ENCODE peak calls at places on chromosomes 3 and 15, in four cellular contexts. M, W, F and P are unnamed samples. For H3K4me1, the result is how much of the 10 kb centered on the place peaks cover.

GRCh38 chr3:94626599-94626998 is 563.7 kb downstream of the NSUN3 start:
- DNase-seq in M (no peak), W (peak), F (no peak), P (no peak)

GRCh38 chr3:123559040-123559861 is 25.6 kb downstream of the HACD2 start:
- DNase-seq in M (peak), W (peak), F (no peak), P (no peak)

GRCh38 chr3:111924283-111924682 is 54.5 kb upstream of the ABHD10 start:
- DNase-seq in M (peak), W (peak), F (peak), P (peak)

GRCh38 chr3:156751461-156752025 is 74.6 kb upstream of the LEKR1 start:
- DNase-seq in M (peak), W (peak), F (no peak), P (no peak)

GRCh38 chr3:42708611-42709151 is 6.1 kb upstream of the HHATL start:
- DNase-seq in M (no peak), W (no peak), F (peak), P (no peak)

GRCh38 chr3:134260984-134261383 is 10.3 kb upstream of the RYK start:
- DNase-seq in M (no peak), W (no peak), F (no peak), P (no peak)

GRCh38 chr15:74642724-74643367 is 27.2 kb downstream of the CLK3 start:
- DNase-seq in M (no peak), W (no peak), F (no peak), P (no peak)

GRCh38 chr15:51223771-51224229 is 114.6 kb downstream of the CYP19A1 start:
- DNase-seq in M (no peak), W (peak), F (no peak), P (no peak)

GRCh38 chr15:49809894-49810594 is 189.2 kb downstream of the DTWD1 start:
- DNase-seq in M (no peak), W (no peak), F (no peak), P (no peak)

GRCh38 chr15:29765234-29765841 is 56.9 kb downstream of the TJP1 start:
- DNase-seq in M (no peak), W (no peak), F (no peak), P (no peak)

GRCh38 chr15:78993257-78993930 is 48.5 kb upstream of the CTSH start:
- DNase-seq in M (no peak), W (no peak), F (no peak), P (no peak)

GRCh38 chr15:27473846-27474245 is 502.9 kb downstream of the GABRG3 start:
- DNase-seq in M (no peak), W (no peak), F (no peak), P (no peak)
- H3K4me1 ChIP-seq in M (under half), W (under half), F (under half), P (under half)

GRCh38 chr3:31959951-31960792 is 20.9 kb downstream of the OSBPL10 start:
- DNase-seq in M (no peak), W (no peak), F (no peak), P (peak)
- H3K4me3 ChIP-seq in M (peak), W (peak), F (no peak), P (no peak)

GRCh38 chr3:40845447-40845846 is 320.7 kb downstream of the ZNF621 start:
- DNase-seq in M (no peak), W (peak), F (no peak), P (no peak)
- H3K4me1 ChIP-seq in M (under half), W (under half), F (under half), P (under half)

GRCh38 chr15:38072007-38072506 is 137.6 kb downstream of the TMCO5A start:
- DNase-seq in M (no peak), W (no peak), F (no peak), P (peak)

GRCh38 chr15:38075466-38075865 is 141.0 kb downstream of the TMCO5A start:
- DNase-seq in M (no peak), W (peak), F (no peak), P (no peak)

GRCh38 chr15:38073278-38073930 is 139.0 kb downstream of the TMCO5A start:
- DNase-seq in M (peak), W (no peak), F (peak), P (peak)

GRCh38 chr15:38072507-38073277 is 138.3 kb downstream of the TMCO5A start:
- DNase-seq in M (peak), W (peak), F (peak), P (peak)

GRCh38 chr15:38074029-38074428 is 139.6 kb downstream of the TMCO5A start:
- DNase-seq in M (no peak), W (no peak), F (no peak), P (peak)
- H3K4me3 ChIP-seq in M (no peak), W (no peak), F (no peak), P (no peak)

GRCh38 chr3:152313430-152313829 is 44.7 kb downstream of the MBNL1 start:
- DNase-seq in M (no peak), W (no peak), F (no peak), P (no peak)

GRCh38 chr3:152307829-152308474 is 39.2 kb downstream of the MBNL1 start:
- DNase-seq in M (no peak), W (no peak), F (no peak), P (peak)

GRCh38 chr3:152308475-152308844 is 39.7 kb downstream of the MBNL1 start:
- DNase-seq in M (no peak), W (no peak), F (no peak), P (no peak)

GRCh38 chr3:152309031-152309430 is 40.3 kb downstream of the MBNL1 start:
- DNase-seq in M (no peak), W (peak), F (no peak), P (no peak)

DNA sequence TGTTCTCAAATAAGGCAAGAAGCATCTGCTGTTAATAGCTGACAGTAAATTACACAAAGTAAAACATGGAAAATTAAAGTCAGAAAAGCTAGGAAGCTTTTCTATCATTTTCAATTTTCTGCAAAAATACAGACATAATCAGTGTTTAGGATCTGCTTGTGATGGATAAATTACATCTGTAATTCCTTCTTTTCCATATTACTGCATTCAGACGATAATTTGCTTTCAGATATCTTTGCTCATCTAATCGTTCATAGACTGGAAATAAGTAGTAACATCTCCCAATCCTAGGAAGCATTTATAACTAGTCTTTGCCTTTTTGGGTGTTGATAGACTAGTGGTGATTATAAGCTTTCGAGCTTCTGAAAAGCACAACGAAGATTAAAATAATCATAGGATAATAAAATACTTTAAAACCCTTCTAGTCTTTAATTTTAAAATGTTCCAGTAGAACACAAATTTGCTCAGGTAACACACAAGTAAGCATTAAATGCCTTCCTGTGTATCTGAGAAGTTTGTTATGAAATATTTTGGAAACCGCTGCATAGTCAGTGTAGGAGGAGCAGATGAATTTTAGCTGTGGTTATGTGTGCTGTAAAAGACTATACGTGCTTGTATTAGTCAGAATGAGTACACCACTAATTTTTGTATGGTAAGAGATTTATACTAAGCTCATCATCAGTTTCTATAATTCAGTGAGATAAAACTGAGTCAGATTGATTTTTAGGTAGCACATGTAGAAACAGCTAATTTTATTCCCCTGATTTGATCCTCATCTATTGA is 41.0 kb downstream of the MBNL1 start:
- DNase-seq in M (no peak), W (peak), F (no peak), P (no peak)
- H3K4me1 ChIP-seq in M (under half), W (under half), F (under half), P (under half)

GRCh38 chr3:170425491-170426239 is 7.0 kb downstream of the CLDN11 start:
- DNase-seq in M (no peak), W (no peak), F (no peak), P (no peak)
- H3K4me3 ChIP-seq in M (no peak), W (no peak), F (no peak), P (no peak)

GRCh38 chr3:25652921-25653320 is 11.8 kb downstream of the TOP2B start:
- DNase-seq in M (no peak), W (no peak), F (no peak), P (no peak)

GRCh38 chr3:25655659-25656058 is 9.0 kb downstream of the TOP2B start:
- DNase-seq in M (no peak), W (no peak), F (no peak), P (no peak)

GRCh38 chr3:25657293-25657692 is 7.4 kb downstream of the TOP2B start:
- DNase-seq in M (no peak), W (no peak), F (no peak), P (no peak)

GRCh38 chr3:25653322-25653721 is 11.4 kb downstream of the TOP2B start:
- DNase-seq in M (no peak), W (no peak), F (no peak), P (no peak)

DNA sequence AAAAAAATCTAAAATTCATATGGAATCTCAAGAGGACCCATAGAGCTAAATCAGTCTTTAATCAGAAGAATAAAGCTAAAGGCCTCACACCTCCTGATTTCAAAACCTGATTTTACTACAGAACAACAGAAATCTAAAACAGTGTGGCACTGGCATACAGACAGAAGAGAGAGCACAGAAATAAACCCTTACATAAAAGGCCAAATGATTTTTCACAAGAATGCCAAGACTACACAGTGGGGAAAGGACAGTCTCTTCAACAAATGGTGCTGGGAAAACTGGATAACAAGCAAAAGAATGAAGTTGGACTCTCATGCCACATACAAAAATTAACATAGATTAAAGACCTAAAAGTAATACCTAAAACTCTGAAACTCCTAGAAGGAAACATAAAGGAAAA is 10.1 kb downstream of the TOP2B start:
- DNase-seq in M (no peak), W (no peak), F (no peak), P (no peak)
- H3K4me1 ChIP-seq in M (under half), W (under half), F (under half), P (under half)

GRCh38 chr3:184379375-184380209 is at the start of gene CHRD:
- DNase-seq in M (peak), W (no peak), F (no peak), P (no peak)
- H3K4me3 ChIP-seq in M (peak), W (peak), F (peak), P (peak)

GRCh38 chr3:187006884-187007630 is 76.7 kb downstream of the ST6GAL1 start:
- DNase-seq in M (no peak), W (no peak), F (no peak), P (no peak)
- H3K4me1 ChIP-seq in M (under half), W (under half), F (under half), P (under half)